ENCODE peak calls at places on chromosomes 13 and 19, in four cellular contexts. J, D, M and E are unnamed samples.

GRCh38 chr19:33440241-33440640 is 66.7 kb downstream of the CEBPG start:
- DNase-seq in J (no peak), D (no peak), M (no peak), E (no peak)

GRCh38 chr19:45164577-45165335 is 4.0 kb upstream of the NKPD1 start:
- DNase-seq in J (peak; percentile 49), D (peak; percentile 34), M (no peak), E (peak; percentile 47)

GRCh38 chr13:79481685-79482052 is 714 bp downstream of the NDFIP2 start:
- DNase-seq in J (no peak), D (peak; percentile 24), M (no peak), E (no peak)

GRCh38 chr19:294341-294818 is 3.2 kb upstream of the PLPP2 start:
- DNase-seq in J (no peak), D (no peak), M (no peak), E (no peak)

GRCh38 chr13:32427852-32428580 is at the start of gene N4BP2L1:
- DNase-seq in J (peak; percentile 82), D (peak; percentile 78), M (peak; percentile 92), E (peak; percentile 96)

GRCh38 chr13:64529874-64530485 is 2700.2 kb downstream of the PCDH9 start:
- DNase-seq in J (no peak), D (no peak), M (no peak), E (no peak)

GRCh38 chr13:71217827-71218226 is 649.2 kb downstream of the DACH1 start:
- DNase-seq in J (no peak), D (no peak), M (no peak), E (no peak)

GRCh38 chr13:112690242-112690943 is 555 bp downstream of the ATP11A start:
- DNase-seq in J (peak; percentile 53), D (peak; percentile 40), M (peak; percentile 67), E (peak; percentile 69)

GRCh38 chr13:46071590-46072249 is 19.2 kb upstream of the ZC3H13 start:
- DNase-seq in J (no peak), D (no peak), M (no peak), E (no peak)

GRCh38 chr13:114179087-114179658 is at the start of gene CFAP97D2:
- DNase-seq in J (no peak), D (no peak), M (no peak), E (no peak)

GRCh38 chr13:43054803-43055802 is 31.7 kb downstream of the DNAJC15 start:
- DNase-seq in J (peak; percentile 34), D (peak; percentile 49), M (no peak), E (no peak)

GRCh38 chr13:43058318-43058674 is 34.9 kb downstream of the DNAJC15 start:
- DNase-seq in J (no peak), D (no peak), M (no peak), E (no peak)

GRCh38 chr13:43061496-43062280 is 38.3 kb downstream of the DNAJC15 start:
- DNase-seq in J (no peak), D (no peak), M (no peak), E (no peak)

GRCh38 chr13:43057653-43058317 is 34.4 kb downstream of the DNAJC15 start:
- DNase-seq in J (no peak), D (peak; percentile 83), M (no peak), E (no peak)

GRCh38 chr13:43058836-43059235 is 35.5 kb downstream of the DNAJC15 start:
- DNase-seq in J (no peak), D (no peak), M (no peak), E (no peak)
- H3K4me3 ChIP-seq in J (no peak overlapping the region), D (no peak overlapping the region), M (no peak overlapping the region), E (no peak overlapping the region)

GRCh38 chr19:40689339-40690049 is 957 bp downstream of the NUMBL start:
- DNase-seq in J (peak; percentile 50), D (no peak), M (no peak), E (no peak)
- H3K4me3 ChIP-seq in J (peak overlapping the region; percentile 58), D (no peak overlapping the region), M (peak overlapping the region; percentile 86), E (peak overlapping the region; percentile 45)

GRCh38 chr19:4061683-4062575 is 4.8 kb downstream of the ZBTB7A start:
- DNase-seq in J (peak; percentile 69), D (no peak), M (no peak), E (peak; percentile 81)

GRCh38 chr19:4062576-4063368 is 3.9 kb downstream of the ZBTB7A start:
- DNase-seq in J (no peak), D (no peak), M (no peak), E (no peak)

GRCh38 chr19:4059931-4060620 is 6.6 kb downstream of the ZBTB7A start:
- DNase-seq in J (peak; percentile 81), D (no peak), M (no peak), E (no peak)

GRCh38 chr19:4060621-4061177 is 6.0 kb downstream of the ZBTB7A start:
- DNase-seq in J (no peak), D (no peak), M (no peak), E (no peak)

GRCh38 chr19:4061178-4061682 is 5.5 kb downstream of the ZBTB7A start:
- DNase-seq in J (peak; percentile 80), D (no peak), M (peak; percentile 91), E (peak; percentile 97)
- H3K4me3 ChIP-seq in J (no peak overlapping the region), D (no peak overlapping the region), M (peak overlapping the region; percentile 45), E (peak overlapping the region; percentile 48)

GRCh38 chr19:7923295-7924191 is 2.4 kb downstream of the CTXN1 start:
- DNase-seq in J (no peak), D (no peak), M (no peak), E (no peak)
- H3K4me3 ChIP-seq in J (no peak overlapping the region), D (no peak overlapping the region), M (no peak overlapping the region), E (no peak overlapping the region)